ENCODE peak calls at places on chromosomes 13 and 19, in six cellular contexts. One of them, this sample, is unnamed.

GRCh38 chr13:92677571-92677970 is 549.0 kb upstream of the GPC6 start:
- DNase-seq in EL: no peak
- DNase-seq in stimulated activated CD4-positive, alpha-beta T cell treated with anti-CD3 and anti-CD28 coated beads, Interleukin-1b, Interleukin-23, amount 100 ng/mL, for 1 hour: no peak
- DNase-seq in T-helper 2 cell: no peak
- DNase-seq in NCI-H774: no peak
- DNase-seq in COR-L47: peak
- DNase-seq in this sample: peak

GRCh38 chr13:72198042-72198441 is 331.0 kb upstream of the DACH1 start:
- DNase-seq in EL: no peak
- DNase-seq in stimulated activated CD4-positive, alpha-beta T cell treated with anti-CD3 and anti-CD28 coated beads, Interleukin-1b, Interleukin-23, amount 100 ng/mL, for 1 hour: no peak
- DNase-seq in T-helper 2 cell: no peak
- DNase-seq in NCI-H774: no peak
- DNase-seq in COR-L47: no peak
- DNase-seq in this sample: no peak

GRCh38 chr19:48752511-48753365 is at the start of gene FUT1:
- DNase-seq in EL: peak
- DNase-seq in stimulated activated CD4-positive, alpha-beta T cell treated with anti-CD3 and anti-CD28 coated beads, Interleukin-1b, Interleukin-23, amount 100 ng/mL, for 1 hour: no peak
- DNase-seq in T-helper 2 cell: no peak
- DNase-seq in NCI-H774: peak
- DNase-seq in COR-L47: peak
- DNase-seq in this sample: peak

GRCh38 chr13:39251340-39251739 is 213.1 kb downstream of the NHLRC3 start:
- DNase-seq in EL: no peak
- DNase-seq in stimulated activated CD4-positive, alpha-beta T cell treated with anti-CD3 and anti-CD28 coated beads, Interleukin-1b, Interleukin-23, amount 100 ng/mL, for 1 hour: no peak
- DNase-seq in T-helper 2 cell: no peak
- DNase-seq in NCI-H774: no peak
- DNase-seq in COR-L47: no peak
- DNase-seq in this sample: no peak

GRCh38 chr19:11286312-11286974 is 9.5 kb upstream of the TSPAN16 start:
- DNase-seq in EL: peak
- DNase-seq in stimulated activated CD4-positive, alpha-beta T cell treated with anti-CD3 and anti-CD28 coated beads, Interleukin-1b, Interleukin-23, amount 100 ng/mL, for 1 hour: no peak
- DNase-seq in T-helper 2 cell: no peak
- DNase-seq in NCI-H774: no peak
- DNase-seq in COR-L47: no peak
- DNase-seq in this sample: no peak

GRCh38 chr13:109412232-109412935 is 374.0 kb downstream of the IRS2 start:
- DNase-seq in EL: peak
- DNase-seq in stimulated activated CD4-positive, alpha-beta T cell treated with anti-CD3 and anti-CD28 coated beads, Interleukin-1b, Interleukin-23, amount 100 ng/mL, for 1 hour: no peak
- DNase-seq in T-helper 2 cell: no peak
- DNase-seq in NCI-H774: peak
- DNase-seq in COR-L47: peak
- DNase-seq in this sample: peak

GRCh38 chr19:41505105-41505504 is 62.1 kb downstream of the ERICH4 start:
- DNase-seq in EL: no peak
- DNase-seq in stimulated activated CD4-positive, alpha-beta T cell treated with anti-CD3 and anti-CD28 coated beads, Interleukin-1b, Interleukin-23, amount 100 ng/mL, for 1 hour: no peak
- DNase-seq in T-helper 2 cell: no peak
- DNase-seq in NCI-H774: no peak
- DNase-seq in COR-L47: no peak
- DNase-seq in this sample: no peak

GRCh38 chr19:17777840-17778620 is 16.9 kb upstream of the B3GNT3 start:
- DNase-seq in EL: peak
- DNase-seq in stimulated activated CD4-positive, alpha-beta T cell treated with anti-CD3 and anti-CD28 coated beads, Interleukin-1b, Interleukin-23, amount 100 ng/mL, for 1 hour: no peak
- DNase-seq in T-helper 2 cell: no peak
- DNase-seq in NCI-H774: peak
- DNase-seq in COR-L47: no peak
- DNase-seq in this sample: no peak

GRCh38 chr19:5126498-5127223 is 157.7 kb downstream of the KDM4B start:
- DNase-seq in EL: no peak
- DNase-seq in stimulated activated CD4-positive, alpha-beta T cell treated with anti-CD3 and anti-CD28 coated beads, Interleukin-1b, Interleukin-23, amount 100 ng/mL, for 1 hour: no peak
- DNase-seq in T-helper 2 cell: no peak
- DNase-seq in NCI-H774: no peak
- DNase-seq in COR-L47: no peak
- DNase-seq in this sample: no peak